ENCODE peak calls at places on chromosomes 3 and 15, in nine cellular contexts. One of them, this sample, is unnamed. For H3K4me1, the result is how much of the 10 kb centered on the place peaks cover.

GRCh38 chr3:144521131-144521530 is 549.5 kb downstream of the DIPK2A start:
- DNase-seq in thoracic aorta: no peak
- DNase-seq in fibroblast of lung: no peak
- DNase-seq in Peyer's patch: no peak
- DNase-seq in CD4-positive, CD25-positive, alpha-beta regulatory T cell: no peak
- DNase-seq in lower lobe of right lung: no peak
- DNase-seq in pancreas: no peak
- DNase-seq in hepatocyte: no peak
- DNase-seq in heart right ventricle: no peak
- DNase-seq in this sample: no peak

GRCh38 chr3:195131149-195131548 is 139.8 kb downstream of the XXYLT1 start:
- DNase-seq in CD4-positive, CD25-positive, alpha-beta regulatory T cell: no peak
- DNase-seq in lower lobe of right lung: no peak
- DNase-seq in fibroblast of lung: no peak
- DNase-seq in thoracic aorta: no peak
- DNase-seq in pancreas: no peak
- DNase-seq in hepatocyte: no peak
- DNase-seq in Peyer's patch: no peak
- DNase-seq in heart right ventricle: no peak
- DNase-seq in this sample: peak

GRCh38 chr3:14377838-14378169 is 24.6 kb upstream of the SLC6A6 start:
- DNase-seq in heart right ventricle: no peak
- DNase-seq in fibroblast of lung: no peak
- DNase-seq in Peyer's patch: peak
- DNase-seq in thoracic aorta: no peak
- DNase-seq in hepatocyte: no peak
- DNase-seq in CD4-positive, CD25-positive, alpha-beta regulatory T cell: peak
- DNase-seq in pancreas: no peak
- DNase-seq in lower lobe of right lung: peak
- DNase-seq in this sample: no peak

GRCh38 chr3:45955706-45956105 is 12.4 kb downstream of the CXCR6 start:
- DNase-seq in hepatocyte: no peak
- DNase-seq in heart right ventricle: no peak
- DNase-seq in lower lobe of right lung: no peak
- DNase-seq in Peyer's patch: no peak
- DNase-seq in CD4-positive, CD25-positive, alpha-beta regulatory T cell: no peak
- DNase-seq in thoracic aorta: no peak
- DNase-seq in fibroblast of lung: no peak
- DNase-seq in pancreas: no peak
- DNase-seq in this sample: no peak

GRCh38 chr3:190404715-190405114 is 16.8 kb downstream of the CLDN16 start:
- DNase-seq in thoracic aorta: no peak
- DNase-seq in Peyer's patch: no peak
- DNase-seq in CD4-positive, CD25-positive, alpha-beta regulatory T cell: no peak
- DNase-seq in pancreas: no peak
- DNase-seq in hepatocyte: no peak
- DNase-seq in heart right ventricle: no peak
- DNase-seq in fibroblast of lung: peak
- DNase-seq in lower lobe of right lung: no peak
- DNase-seq in this sample: no peak

GRCh38 chr3:165406425-165406824 is 210.2 kb upstream of the SLITRK3 start:
- DNase-seq in heart right ventricle: no peak
- DNase-seq in hepatocyte: no peak
- DNase-seq in fibroblast of lung: no peak
- DNase-seq in pancreas: no peak
- DNase-seq in thoracic aorta: no peak
- DNase-seq in Peyer's patch: no peak
- DNase-seq in CD4-positive, CD25-positive, alpha-beta regulatory T cell: no peak
- DNase-seq in lower lobe of right lung: no peak
- DNase-seq in this sample: no peak

GRCh38 chr15:31459011-31459748 is 132.5 kb downstream of the KLF13 start:
- DNase-seq in thoracic aorta: no peak
- DNase-seq in lower lobe of right lung: no peak
- DNase-seq in heart right ventricle: no peak
- DNase-seq in Peyer's patch: peak
- DNase-seq in CD4-positive, CD25-positive, alpha-beta regulatory T cell: no peak
- DNase-seq in pancreas: no peak
- DNase-seq in fibroblast of lung: no peak
- DNase-seq in hepatocyte: no peak
- DNase-seq in this sample: no peak

GRCh38 chr15:93372209-93372910 is 283.3 kb upstream of the RGMA start:
- DNase-seq in thoracic aorta: no peak
- DNase-seq in fibroblast of lung: no peak
- DNase-seq in CD4-positive, CD25-positive, alpha-beta regulatory T cell: no peak
- DNase-seq in Peyer's patch: no peak
- DNase-seq in hepatocyte: no peak
- DNase-seq in pancreas: no peak
- DNase-seq in lower lobe of right lung: no peak
- DNase-seq in heart right ventricle: no peak
- DNase-seq in this sample: no peak

GRCh38 chr3:184568918-184569829 is 7.6 kb downstream of the EPHB3 start:
- DNase-seq in thoracic aorta: peak
- DNase-seq in pancreas: peak
- DNase-seq in hepatocyte: peak
- DNase-seq in Peyer's patch: peak
- DNase-seq in CD4-positive, CD25-positive, alpha-beta regulatory T cell: no peak
- DNase-seq in lower lobe of right lung: peak
- DNase-seq in fibroblast of lung: peak
- DNase-seq in heart right ventricle: peak
- DNase-seq in this sample: peak

GRCh38 chr3:124793054-124793740 is 62.9 kb downstream of the UMPS start:
- DNase-seq in CD4-positive, CD25-positive, alpha-beta regulatory T cell: no peak
- DNase-seq in fibroblast of lung: no peak
- DNase-seq in thoracic aorta: no peak
- DNase-seq in hepatocyte: no peak
- DNase-seq in lower lobe of right lung: no peak
- DNase-seq in Peyer's patch: no peak
- DNase-seq in pancreas: no peak
- DNase-seq in heart right ventricle: no peak
- DNase-seq in this sample: no peak

GRCh38 chr15:73697033-73697467 is 12.9 kb downstream of the CD276 start:
- DNase-seq in pancreas: no peak
- DNase-seq in hepatocyte: peak
- DNase-seq in CD4-positive, CD25-positive, alpha-beta regulatory T cell: peak
- DNase-seq in heart right ventricle: peak
- DNase-seq in fibroblast of lung: peak
- DNase-seq in thoracic aorta: peak
- DNase-seq in lower lobe of right lung: peak
- DNase-seq in Peyer's patch: peak
- DNase-seq in this sample: peak

GRCh38 chr15:90306560-90306959 is 41.1 kb downstream of the NGRN start:
- DNase-seq in Peyer's patch: no peak
- DNase-seq in CD4-positive, CD25-positive, alpha-beta regulatory T cell: peak
- DNase-seq in lower lobe of right lung: no peak
- DNase-seq in thoracic aorta: no peak
- DNase-seq in pancreas: no peak
- DNase-seq in heart right ventricle: no peak
- DNase-seq in fibroblast of lung: no peak
- DNase-seq in hepatocyte: no peak
- DNase-seq in this sample: no peak

GRCh38 chr15:71447328-71448250 is 332.3 kb downstream of the THSD4 start:
- DNase-seq in heart right ventricle: no peak
- DNase-seq in Peyer's patch: peak
- DNase-seq in hepatocyte: no peak
- DNase-seq in fibroblast of lung: peak
- DNase-seq in CD4-positive, CD25-positive, alpha-beta regulatory T cell: no peak
- DNase-seq in lower lobe of right lung: no peak
- DNase-seq in thoracic aorta: no peak
- DNase-seq in pancreas: no peak
- DNase-seq in this sample: no peak

GRCh38 chr15:71451080-71451479 is 335.8 kb downstream of the THSD4 start:
- DNase-seq in lower lobe of right lung: no peak
- DNase-seq in hepatocyte: no peak
- DNase-seq in thoracic aorta: no peak
- DNase-seq in CD4-positive, CD25-positive, alpha-beta regulatory T cell: no peak
- DNase-seq in fibroblast of lung: no peak
- DNase-seq in heart right ventricle: no peak
- DNase-seq in Peyer's patch: no peak
- DNase-seq in pancreas: no peak
- DNase-seq in this sample: no peak

GRCh38 chr15:71449363-71449762 is 334.1 kb downstream of the THSD4 start:
- DNase-seq in lower lobe of right lung: no peak
- DNase-seq in hepatocyte: no peak
- DNase-seq in Peyer's patch: no peak
- DNase-seq in fibroblast of lung: no peak
- DNase-seq in heart right ventricle: no peak
- DNase-seq in pancreas: no peak
- DNase-seq in thoracic aorta: no peak
- DNase-seq in CD4-positive, CD25-positive, alpha-beta regulatory T cell: no peak
- DNase-seq in this sample: no peak

GRCh38 chr15:71449956-71450355 is 334.7 kb downstream of the THSD4 start:
- DNase-seq in thoracic aorta: no peak
- DNase-seq in CD4-positive, CD25-positive, alpha-beta regulatory T cell: no peak
- DNase-seq in fibroblast of lung: no peak
- DNase-seq in pancreas: no peak
- DNase-seq in Peyer's patch: no peak
- DNase-seq in hepatocyte: no peak
- DNase-seq in heart right ventricle: no peak
- DNase-seq in lower lobe of right lung: no peak
- DNase-seq in this sample: no peak

DNA sequence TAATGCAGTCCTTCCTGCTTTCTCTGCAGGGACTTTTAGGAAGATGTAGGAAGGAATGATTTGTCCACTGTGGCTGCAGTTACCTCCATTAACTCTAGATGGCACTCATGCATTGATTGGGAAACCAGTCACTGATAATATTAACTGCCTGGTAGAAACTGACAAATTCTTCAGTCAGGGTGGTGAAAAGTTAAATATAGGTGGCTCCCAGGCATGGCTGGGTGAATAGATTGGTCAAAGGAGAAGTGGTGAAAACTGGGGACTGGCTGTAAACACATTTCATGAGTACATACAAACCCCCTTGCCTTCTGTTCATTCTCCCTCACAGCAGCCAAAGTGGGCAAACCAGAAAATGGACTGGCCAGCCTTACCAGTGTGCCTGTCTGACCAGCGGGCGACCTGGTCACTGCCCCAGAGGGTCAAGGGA is 333.4 kb downstream of the THSD4 start:
- DNase-seq in CD4-positive, CD25-positive, alpha-beta regulatory T cell: no peak
- DNase-seq in thoracic aorta: no peak
- DNase-seq in heart right ventricle: no peak
- DNase-seq in pancreas: no peak
- DNase-seq in hepatocyte: peak
- DNase-seq in fibroblast of lung: peak
- DNase-seq in lower lobe of right lung: no peak
- DNase-seq in Peyer's patch: peak
- DNase-seq in this sample: peak
- H3K4me1 ChIP-seq in CD4-positive, CD25-positive, alpha-beta regulatory T cell: under half
- H3K4me1 ChIP-seq in thoracic aorta: under half
- H3K4me1 ChIP-seq in heart right ventricle: half or more
- H3K4me1 ChIP-seq in pancreas: under half
- H3K4me1 ChIP-seq in hepatocyte: under half
- H3K4me1 ChIP-seq in fibroblast of lung: under half
- H3K4me1 ChIP-seq in lower lobe of right lung: under half
- H3K4me1 ChIP-seq in Peyer's patch: under half
- H3K4me1 ChIP-seq in this sample: under half

DNA sequence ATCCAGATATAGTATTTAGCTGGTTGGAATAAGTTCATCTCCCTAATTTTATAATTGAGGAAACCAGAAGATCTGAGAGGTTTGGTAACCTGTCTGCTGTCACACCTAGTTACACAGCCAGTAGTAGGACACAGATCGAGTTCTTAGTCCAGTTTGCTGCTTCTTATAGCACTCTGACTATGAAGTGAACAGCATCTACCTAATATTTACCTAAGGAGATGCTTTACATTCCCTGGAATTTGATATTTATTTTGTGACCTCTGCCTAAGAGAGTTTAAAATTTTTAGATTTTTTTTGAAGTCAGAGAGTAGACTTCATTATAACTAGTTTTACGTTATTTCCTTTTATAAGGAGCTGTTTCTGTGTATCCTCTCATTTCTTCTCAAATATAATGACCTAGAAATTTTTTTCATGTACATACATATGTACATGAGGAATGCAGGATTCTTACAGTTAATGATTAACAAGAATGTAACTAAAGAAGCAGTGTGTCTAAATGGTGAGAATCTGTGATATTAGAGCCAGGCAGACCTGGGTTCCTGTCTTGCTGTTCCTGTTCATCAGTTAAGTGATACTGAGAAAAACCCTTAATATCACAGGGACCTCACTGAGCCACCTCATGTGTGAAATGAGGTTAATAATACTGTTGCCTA is 4.3 kb downstream of the ARHGEF26 start:
- DNase-seq in heart right ventricle: no peak
- DNase-seq in CD4-positive, CD25-positive, alpha-beta regulatory T cell: no peak
- DNase-seq in Peyer's patch: no peak
- DNase-seq in thoracic aorta: no peak
- DNase-seq in fibroblast of lung: no peak
- DNase-seq in lower lobe of right lung: no peak
- DNase-seq in pancreas: no peak
- DNase-seq in hepatocyte: no peak
- DNase-seq in this sample: no peak
- H3K4me3 ChIP-seq in heart right ventricle: no peak
- H3K4me3 ChIP-seq in CD4-positive, CD25-positive, alpha-beta regulatory T cell: no peak
- H3K4me3 ChIP-seq in Peyer's patch: no peak
- H3K4me3 ChIP-seq in thoracic aorta: peak
- H3K4me3 ChIP-seq in fibroblast of lung: no peak
- H3K4me3 ChIP-seq in lower lobe of right lung: peak
- H3K4me3 ChIP-seq in pancreas: no peak
- H3K4me3 ChIP-seq in hepatocyte: no peak
- H3K4me3 ChIP-seq in this sample: no peak

DNA sequence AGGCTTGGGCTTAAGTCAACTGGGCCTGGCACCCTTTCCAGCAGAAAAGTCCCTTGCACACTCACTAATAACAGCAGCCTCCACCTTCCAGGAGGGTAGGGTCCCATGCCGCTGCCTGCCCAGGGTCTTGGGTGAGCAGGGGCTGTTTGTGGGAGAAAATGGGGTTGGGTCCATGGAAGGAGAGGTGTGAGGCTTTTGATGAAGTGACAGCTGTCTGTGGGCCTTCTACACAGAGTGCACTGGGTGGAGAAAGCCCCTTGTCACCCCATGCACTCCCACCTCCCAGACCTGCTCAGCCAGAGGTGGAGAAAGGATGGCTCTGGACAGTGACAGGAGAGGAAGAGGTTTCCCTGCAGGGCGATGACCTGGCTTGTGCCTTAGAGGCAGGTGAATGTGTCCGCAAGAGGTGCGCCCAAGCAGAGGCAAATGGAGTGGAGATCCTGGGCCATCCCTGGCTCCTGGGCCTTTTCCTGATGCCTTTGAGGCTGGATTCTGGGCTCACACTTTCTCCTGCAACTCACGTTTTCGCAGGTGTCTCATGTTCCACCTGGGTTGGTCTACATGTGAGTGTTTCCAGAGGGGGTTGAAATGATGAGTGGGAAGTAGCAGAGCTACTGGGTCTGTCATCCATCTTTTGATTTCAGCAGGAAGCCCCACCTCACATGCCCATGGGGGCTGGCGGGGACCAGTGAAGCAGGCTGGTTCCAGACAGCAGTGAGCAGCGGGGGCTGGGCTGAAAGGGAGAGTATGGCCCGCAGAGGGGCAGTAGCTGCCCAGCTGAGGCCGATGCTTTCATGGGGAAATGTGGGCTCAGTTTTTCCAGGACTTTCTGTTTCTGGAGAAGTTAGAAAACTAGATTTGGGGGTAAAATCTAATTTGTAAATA is 85.2 kb upstream of the PRR23E start:
- DNase-seq in CD4-positive, CD25-positive, alpha-beta regulatory T cell: no peak
- DNase-seq in thoracic aorta: no peak
- DNase-seq in heart right ventricle: no peak
- DNase-seq in fibroblast of lung: no peak
- DNase-seq in hepatocyte: no peak
- DNase-seq in Peyer's patch: no peak
- DNase-seq in pancreas: no peak
- DNase-seq in lower lobe of right lung: no peak
- DNase-seq in this sample: no peak
- H3K27ac ChIP-seq in CD4-positive, CD25-positive, alpha-beta regulatory T cell: no peak
- H3K27ac ChIP-seq in thoracic aorta: no peak
- H3K27ac ChIP-seq in heart right ventricle: no peak
- H3K27ac ChIP-seq in fibroblast of lung: no peak
- H3K27ac ChIP-seq in hepatocyte: no peak
- H3K27ac ChIP-seq in Peyer's patch: no peak
- H3K27ac ChIP-seq in pancreas: no peak
- H3K27ac ChIP-seq in lower lobe of right lung: no peak
- H3K27ac ChIP-seq in this sample: no peak

GRCh38 chr15:64102497-64102896 is 6.7 kb downstream of the SNX1 start:
- DNase-seq in heart right ventricle: no peak
- DNase-seq in thoracic aorta: no peak
- DNase-seq in CD4-positive, CD25-positive, alpha-beta regulatory T cell: no peak
- DNase-seq in Peyer's patch: no peak
- DNase-seq in fibroblast of lung: no peak
- DNase-seq in lower lobe of right lung: no peak
- DNase-seq in hepatocyte: no peak
- DNase-seq in pancreas: no peak
- DNase-seq in this sample: no peak
- H3K4me1 ChIP-seq in heart right ventricle: half or more
- H3K4me1 ChIP-seq in thoracic aorta: under half
- H3K4me1 ChIP-seq in CD4-positive, CD25-positive, alpha-beta regulatory T cell: under half
- H3K4me1 ChIP-seq in Peyer's patch: under half
- H3K4me1 ChIP-seq in fibroblast of lung: under half
- H3K4me1 ChIP-seq in lower lobe of right lung: half or more
- H3K4me1 ChIP-seq in hepatocyte: under half
- H3K4me1 ChIP-seq in pancreas: under half
- H3K4me1 ChIP-seq in this sample: under half

This sample was measured in cardiac muscle cell.